ENCODE peak calls at places on chromosomes 1 and 21, in five cellular contexts. C is activated CD4-positive, alpha-beta T cell treated with anti-CD3 and anti-CD28 coated beads, Interleukin-2, amount 50 U/mL, for 4 hours; L is epithelial cell of proximal tubule; X is HAP-1; Q is C1 segment of cervical spinal cord. Z is an unnamed sample.

GRCh38 chr1:5566924-5567323 is 425.3 kb downstream of the NPHP4 start:
- DNase-seq in C (no peak), L (no peak), X (no peak), Q (no peak), Z (no peak)

GRCh38 chr1:229900220-229900619 is 166.8 kb upstream of the GALNT2 start:
- DNase-seq in C (no peak), L (no peak), X (no peak), Q (no peak), Z (no peak)

GRCh38 chr1:220363196-220363831 is 91.1 kb upstream of the RAB3GAP2 start:
- DNase-seq in C (no peak), L (no peak), X (peak), Q (no peak), Z (no peak)

GRCh38 chr1:34162852-34163766 is 1.9 kb downstream of the CSMD2 start:
- DNase-seq in C (no peak), L (peak), X (peak), Q (peak), Z (peak)

GRCh38 chr1:93770640-93771039 is 89.0 kb upstream of the BCAR3 start:
- DNase-seq in C (no peak), L (no peak), X (no peak), Q (no peak), Z (no peak)

GRCh38 chr1:108057536-108057935 is 92.6 kb upstream of the VAV3 start:
- DNase-seq in C (no peak), L (no peak), X (no peak), Q (no peak), Z (peak)

GRCh38 chr1:227884370-227885134 is 63.2 kb downstream of the WNT9A start:
- DNase-seq in C (no peak), L (no peak), X (no peak), Q (no peak), Z (peak)

GRCh38 chr1:167650266-167651160 is 20.5 kb downstream of the RCSD1 start:
- DNase-seq in C (no peak), L (no peak), X (no peak), Q (no peak), Z (no peak)

GRCh38 chr1:229034246-229034645 is 236.7 kb upstream of the RAB4A start:
- DNase-seq in C (no peak), L (no peak), X (no peak), Q (no peak), Z (no peak)

GRCh38 chr1:245310605-245311531 is 156.1 kb downstream of the KIF26B start:
- DNase-seq in C (no peak), L (no peak), X (no peak), Q (peak), Z (peak)

GRCh38 chr1:40784771-40785151 is 1.2 kb downstream of the KCNQ4 start:
- DNase-seq in C (no peak), L (no peak), X (no peak), Q (no peak), Z (no peak)

GRCh38 chr1:1929639-1930545 is 10.8 kb upstream of the TMEM52 start:
- DNase-seq in C (no peak), L (no peak), X (no peak), Q (no peak), Z (no peak)

GRCh38 chr1:21869620-21870121 is 57.6 kb downstream of the LDLRAD2 start:
- DNase-seq in C (no peak), L (peak), X (no peak), Q (peak), Z (no peak)

GRCh38 chr1:222794656-222795474 is 20.0 kb upstream of the DISP1 start:
- DNase-seq in C (no peak), L (no peak), X (no peak), Q (no peak), Z (no peak)

GRCh38 chr1:183365676-183366075 is 52.5 kb downstream of the NMNAT2 start:
- DNase-seq in C (no peak), L (no peak), X (no peak), Q (no peak), Z (no peak)

GRCh38 chr1:204081156-204081790 is 8.4 kb downstream of the SOX13 start:
- DNase-seq in C (no peak), L (no peak), X (no peak), Q (no peak), Z (peak)

GRCh38 chr1:235015291-235015990 is 113.2 kb downstream of the TOMM20 start:
- DNase-seq in C (no peak), L (no peak), X (no peak), Q (no peak), Z (no peak)

GRCh38 chr1:29303201-29304024 is 67.1 kb downstream of the PTPRU start:
- DNase-seq in C (no peak), L (no peak), X (no peak), Q (no peak), Z (peak)

GRCh38 chr1:12643785-12644184 is at the start of gene AADACL4:
- DNase-seq in C (no peak), L (no peak), X (no peak), Q (no peak), Z (no peak)

GRCh38 chr1:183231545-183231944 is 45.5 kb downstream of the LAMC2 start:
- DNase-seq in C (no peak), L (no peak), X (no peak), Q (no peak), Z (no peak)

GRCh38 chr21:41766051-41766882 is 585 bp downstream of the RIPK4 start:
- DNase-seq in C (no peak), L (no peak), X (no peak), Q (no peak), Z (peak)

Z was measured in H7.